ENCODE peak calls at places on chromosomes 16 and 17, in six cellular contexts. D is A549, H is esophagus squamous epithelium, K is ovary, A is sigmoid colon, O is adrenal gland. V is an unnamed sample.

GRCh38 chr17:14125518-14126125 is 56.3 kb downstream of the COX10 start:
- DNase-seq in O (no peak), K (no peak), H (no peak), A (no peak), D (no peak), V (no peak)

GRCh38 chr17:69208640-69209039 is 20.0 kb downstream of the ABCA10 start:
- DNase-seq in A (no peak), K (no peak), D (no peak), O (no peak), H (no peak), V (no peak)

GRCh38 chr17:62085511-62086408 is 20.7 kb upstream of the MED13 start:
- DNase-seq in O (no peak), A (no peak), D (no peak), K (no peak), H (no peak), V (no peak)

GRCh38 chr16:58026705-58027340 is 1.3 kb downstream of the MMP15 start:
- DNase-seq in A (no peak), H (no peak), D (no peak), O (peak), K (no peak), V (no peak)

GRCh38 chr17:80316431-80316830 is 55.8 kb downstream of the RNF213 start:
- DNase-seq in A (no peak), H (no peak), D (no peak), O (no peak), K (no peak), V (no peak)

GRCh38 chr16:85148959-85149358 is 36.7 kb upstream of the CIBAR2 start:
- DNase-seq in O (no peak), H (no peak), K (no peak), D (peak), A (no peak), V (no peak)

GRCh38 chr17:37490022-37490587 is 414 bp downstream of the DUSP14 start:
- DNase-seq in H (no peak), O (peak), A (peak), D (peak), K (peak), V (peak)

GRCh38 chr17:77492446-77493237 is 351.9 kb downstream of the SEC14L1 start:
- DNase-seq in H (no peak), O (no peak), D (no peak), A (peak), K (peak), V (no peak)

GRCh38 chr16:13108126-13108525 is 206.7 kb downstream of the SHISA9 start:
- DNase-seq in K (no peak), O (no peak), A (no peak), D (no peak), H (no peak), V (no peak)

GRCh38 chr16:6545329-6545728 is 787.3 kb upstream of the RBFOX1 start:
- DNase-seq in O (no peak), D (no peak), K (no peak), A (no peak), H (no peak), V (no peak)

GRCh38 chr17:43676471-43676870 is 14.7 kb upstream of the MEOX1 start:
- DNase-seq in H (no peak), D (no peak), K (no peak), A (no peak), O (no peak), V (no peak)

GRCh38 chr16:2026461-2027023 is at the start of gene NHERF2:
- DNase-seq in O (peak), A (no peak), K (no peak), D (no peak), H (no peak), V (no peak)

GRCh38 chr16:1763521-1764511 is 7.5 kb downstream of the NME3 start:
- DNase-seq in D (peak), A (no peak), O (no peak), H (no peak), K (no peak), V (no peak)

GRCh38 chr16:71421911-71422310 is 19.9 kb downstream of the TLE7 start:
- DNase-seq in A (peak), O (no peak), H (no peak), D (peak), K (no peak), V (no peak)

GRCh38 chr17:78759203-78759968 is 22.7 kb downstream of the CYTH1 start:
- DNase-seq in K (peak), H (no peak), O (peak), A (no peak), D (no peak), V (peak)

GRCh38 chr17:79082311-79083190 is 7.9 kb downstream of the ENGASE start:
- DNase-seq in H (no peak), O (peak), D (peak), A (no peak), K (no peak), V (peak)

GRCh38 chr17:48484850-48485249 is 46.0 kb downstream of the HOXB1 start:
- DNase-seq in K (no peak), A (no peak), O (no peak), H (no peak), D (peak), V (no peak)

GRCh38 chr17:67700037-67700436 is 17.7 kb upstream of the NOL11 start:
- DNase-seq in H (no peak), O (no peak), K (no peak), D (no peak), A (no peak), V (no peak)

GRCh38 chr17:74935585-74936469 is at the start of gene OTOP3:
- DNase-seq in H (no peak), O (no peak), A (no peak), D (no peak), K (no peak), V (no peak)

GRCh38 chr17:29663155-29663554 is 40.4 kb upstream of the CORO6 start:
- DNase-seq in A (no peak), O (no peak), D (peak), K (no peak), H (no peak), V (no peak)

GRCh38 chr17:43380307-43380706 is 18.5 kb upstream of the ARL4D start:
- DNase-seq in D (no peak), H (no peak), K (no peak), A (no peak), O (no peak), V (no peak)

GRCh38 chr16:30473231-30474061 is 904 bp downstream of the ITGAL start:
- DNase-seq in K (no peak), A (no peak), H (no peak), O (no peak), D (no peak), V (no peak)

GRCh38 chr17:29179232-29180036 is 764 bp downstream of the MYO18A start:
- DNase-seq in A (no peak), O (peak), K (peak), D (peak), H (no peak), V (peak)

GRCh38 chr16:28316056-28316455 is 23.7 kb downstream of the SBK1 start:
- DNase-seq in A (no peak), D (no peak), K (no peak), H (no peak), O (no peak), V (no peak)

GRCh38 chr17:44628234-44629188 is 27.8 kb upstream of the MEIOC start:
- DNase-seq in D (no peak), O (peak), H (no peak), A (no peak), K (no peak), V (peak)

GRCh38 chr17:77127735-77128361 is 12.9 kb upstream of the SEC14L1 start:
- DNase-seq in A (peak), H (no peak), K (no peak), D (no peak), O (peak), V (no peak)

GRCh38 chr17:45722161-45722560 is 62.0 kb upstream of the CRHR1 start:
- DNase-seq in H (no peak), D (peak), O (no peak), K (no peak), A (no peak), V (no peak)

GRCh38 chr17:8159459-8160223 is 3.1 kb downstream of the VAMP2 start:
- DNase-seq in H (no peak), A (peak), D (no peak), K (peak), O (no peak), V (no peak)

GRCh38 chr17:81392909-81393654 is 2.2 kb upstream of the BAHCC1 start:
- DNase-seq in A (no peak), O (no peak), D (no peak), K (no peak), H (no peak), V (peak)

GRCh38 chr17:81393684-81394376 is 1.4 kb upstream of the BAHCC1 start:
- DNase-seq in A (peak), D (peak), H (peak), O (peak), K (peak), V (peak)

GRCh38 chr17:81391268-81391963 is 3.8 kb upstream of the BAHCC1 start:
- DNase-seq in H (no peak), A (no peak), K (peak), O (no peak), D (no peak), V (no peak)

GRCh38 chr17:81390436-81391214 is 4.6 kb upstream of the BAHCC1 start:
- DNase-seq in D (no peak), H (no peak), O (no peak), A (no peak), K (no peak), V (no peak)

GRCh38 chr17:81391964-81392908 is 3.0 kb upstream of the BAHCC1 start:
- DNase-seq in K (peak), D (no peak), A (peak), H (no peak), O (no peak), V (peak)
- TF ChIP-seq POLR2A in K (peak), D (no peak), A (no peak), H (peak), O (no peak), V (no peak)

GRCh38 chr16:86391486-86391885 is 118.8 kb upstream of the FOXF1 start:
- DNase-seq in K (no peak), O (no peak), A (no peak), H (no peak), D (no peak), V (no peak)
- H3K27ac ChIP-seq in K (no peak), O (no peak), A (no peak), H (no peak), D (no peak), V (no peak)

DNA sequence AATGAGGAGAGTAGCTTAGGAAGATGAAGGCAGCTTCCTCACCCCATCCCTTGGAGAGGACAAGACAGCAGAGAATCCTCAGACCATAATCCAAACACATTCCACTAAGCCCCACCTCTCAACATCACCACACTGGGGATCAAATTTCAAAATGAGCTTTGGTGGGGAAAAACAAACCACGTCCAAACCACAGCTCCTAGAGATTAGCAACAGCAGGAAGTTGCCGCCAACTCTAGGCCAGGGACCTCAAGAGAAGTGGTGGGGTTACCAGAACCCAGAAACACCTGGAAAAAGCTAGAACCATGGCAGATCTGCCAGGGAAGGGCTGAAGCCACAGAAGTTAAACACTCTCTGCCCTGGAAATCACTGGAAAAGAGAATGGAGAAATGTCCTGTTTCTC is 571.6 kb downstream of the HS3ST4 start:
- DNase-seq in K (no peak), H (no peak), O (no peak), A (no peak), D (no peak), V (no peak)
- TF ChIP-seq POLR2A in K (no peak), H (no peak), O (no peak), A (no peak), D (no peak), V (no peak)

GRCh38 chr17:64443086-64443760 is 5.7 kb upstream of the MILR1 start:
- DNase-seq in H (no peak), A (no peak), K (no peak), D (peak), O (no peak), V (no peak)
- H3K27ac ChIP-seq in H (no peak), A (peak), K (no peak), D (peak), O (peak), V (no peak)

GRCh38 chr17:1486802-1487695 is 5.4 kb downstream of the MYO1C start:
- DNase-seq in H (no peak), K (peak), D (peak), O (peak), A (peak), V (peak)
- TF ChIP-seq POLR2A in H (no peak), K (no peak), D (peak), O (peak), A (peak), V (no peak)

DNA sequence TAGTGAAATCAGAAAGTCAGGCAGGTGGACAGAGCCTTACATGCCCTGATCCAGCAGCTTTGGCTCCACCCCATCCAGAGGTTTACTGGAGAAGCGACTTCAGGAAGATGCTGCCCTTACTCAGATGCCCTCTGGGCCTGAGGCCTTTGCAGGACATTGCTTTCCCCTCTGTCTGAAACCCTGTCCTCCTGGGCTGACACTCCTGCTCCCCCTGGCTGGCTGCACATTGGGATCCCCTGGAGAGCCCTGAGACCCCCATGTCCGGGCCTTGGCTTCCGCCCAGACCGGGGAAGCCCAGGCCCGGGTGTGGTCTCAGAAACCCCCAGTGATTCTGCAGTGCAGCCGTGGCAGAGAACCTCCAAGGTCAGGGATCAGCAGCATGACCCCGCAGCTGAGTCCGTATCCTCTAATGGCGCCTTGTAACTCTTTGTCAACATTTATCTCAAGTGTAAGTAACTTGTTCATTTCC is 36.6 kb downstream of the BCO1 start:
- DNase-seq in A (no peak), O (no peak), K (no peak), H (no peak), D (no peak), V (no peak)
- H3K27ac ChIP-seq in A (no peak), O (no peak), K (no peak), H (peak), D (no peak), V (no peak)

V was measured in endothelial cell of umbilical vein.